ENCODE peak calls at places on chromosomes 4 and X, in four cellular contexts. One of them, this sample, is unnamed.

GRCh38 chr4:24260922-24261581 is 323.3 kb downstream of the DHX15 start:
- DNase-seq in K562: no peak
- DNase-seq in HepG2: no peak
- DNase-seq in GM12878: no peak
- DNase-seq in this sample: no peak

GRCh38 chr4:165360041-165360782 is 18.6 kb upstream of the CPE start:
- DNase-seq in K562: no peak
- DNase-seq in HepG2: no peak
- DNase-seq in GM12878: no peak
- DNase-seq in this sample: no peak

GRCh38 chr4:42558156-42558555 is 98.7 kb downstream of the ATP8A1 start:
- DNase-seq in K562: no peak
- DNase-seq in HepG2: no peak
- DNase-seq in GM12878: no peak
- DNase-seq in this sample: no peak

GRCh38 chr4:67091668-67092067 is 453.6 kb downstream of the CENPC start:
- DNase-seq in K562: no peak
- DNase-seq in HepG2: no peak
- DNase-seq in GM12878: no peak
- DNase-seq in this sample: no peak

GRCh38 chr4:118821590-118822293 is 14.2 kb downstream of the SEC24D start:
- DNase-seq in K562: no peak
- DNase-seq in HepG2: peak
- DNase-seq in GM12878: no peak
- DNase-seq in this sample: no peak

GRCh38 chr4:1843852-1844251 is 12.1 kb downstream of the LETM1 start:
- DNase-seq in K562: no peak
- DNase-seq in HepG2: no peak
- DNase-seq in GM12878: no peak
- DNase-seq in this sample: no peak

GRCh38 chrX:18422325-18422724 is 3.1 kb upstream of the CDKL5 start:
- DNase-seq in K562: no peak
- DNase-seq in HepG2: no peak
- DNase-seq in GM12878: no peak
- DNase-seq in this sample: no peak

GRCh38 chrX:72738396-72738795 is 24.3 kb upstream of the PHKA1 start:
- DNase-seq in K562: no peak
- DNase-seq in HepG2: no peak
- DNase-seq in GM12878: no peak
- DNase-seq in this sample: no peak

GRCh38 chr4:36427696-36428095 is 146.3 kb downstream of the DTHD1 start:
- DNase-seq in K562: no peak
- DNase-seq in HepG2: no peak
- DNase-seq in GM12878: no peak
- DNase-seq in this sample: no peak

GRCh38 chr4:27357283-27357682 is 496.6 kb downstream of the STIM2 start:
- DNase-seq in K562: no peak
- DNase-seq in HepG2: no peak
- DNase-seq in GM12878: no peak
- DNase-seq in this sample: no peak

GRCh38 chr4:88158360-88159136 is at the start of gene ABCG2:
- DNase-seq in K562: peak
- DNase-seq in HepG2: peak
- DNase-seq in GM12878: no peak
- DNase-seq in this sample: peak

DNA sequence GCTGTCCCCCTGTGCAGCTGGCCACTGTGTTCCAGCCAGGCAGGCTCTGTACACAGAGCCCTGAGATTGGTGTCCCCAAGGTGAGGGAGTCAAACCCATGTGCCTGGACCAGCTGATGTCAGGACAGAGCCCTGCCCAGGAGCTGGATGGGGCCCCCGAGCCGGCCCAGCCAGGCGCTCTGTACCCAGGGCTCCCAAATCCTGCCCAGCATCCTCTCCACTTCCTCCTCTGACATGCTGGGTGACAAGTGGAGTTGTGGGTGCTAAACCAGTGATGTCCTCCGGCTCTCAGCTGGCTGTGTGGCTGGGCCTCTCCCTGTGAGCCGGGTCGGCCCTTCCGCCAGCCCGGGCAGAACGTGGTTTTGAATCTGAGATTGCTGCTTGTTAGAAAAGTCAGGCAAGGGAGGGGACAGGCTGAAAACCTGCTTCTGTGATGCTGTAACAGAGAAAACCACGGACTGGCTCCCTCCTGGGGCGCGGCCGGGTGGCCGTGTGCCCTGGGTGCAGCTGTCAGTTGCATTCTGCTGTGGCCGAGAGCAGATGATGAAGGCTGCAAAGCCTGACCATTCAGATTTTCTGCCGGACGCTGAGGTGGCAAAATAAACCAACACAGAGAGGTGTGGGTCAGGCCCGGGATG is 7.9 kb upstream of the CPLX1 start:
- DNase-seq in K562: no peak
- DNase-seq in HepG2: no peak
- DNase-seq in GM12878: no peak
- DNase-seq in this sample: no peak
- TF ChIP-seq ETV6 in K562: no peak
- TF ChIP-seq ETV6 in HepG2: no peak
- TF ChIP-seq ETV6 in GM12878: no peak
- TF ChIP-seq ETV6 in this sample: no peak

GRCh38 chrX:23952401-23952800 is 44.6 kb downstream of the CXorf58 start:
- DNase-seq in K562: no peak
- DNase-seq in HepG2: no peak
- DNase-seq in GM12878: no peak
- DNase-seq in this sample: no peak

GRCh38 chrX:23952984-23953907 is 45.4 kb downstream of the CXorf58 start:
- DNase-seq in K562: peak
- DNase-seq in HepG2: no peak
- DNase-seq in GM12878: peak
- DNase-seq in this sample: peak

GRCh38 chrX:23959781-23960180 is 52.0 kb downstream of the CXorf58 start:
- DNase-seq in K562: peak
- DNase-seq in HepG2: no peak
- DNase-seq in GM12878: no peak
- DNase-seq in this sample: no peak

GRCh38 chrX:23954396-23954795 is 46.6 kb downstream of the CXorf58 start:
- DNase-seq in K562: peak
- DNase-seq in HepG2: no peak
- DNase-seq in GM12878: no peak
- DNase-seq in this sample: no peak

DNA sequence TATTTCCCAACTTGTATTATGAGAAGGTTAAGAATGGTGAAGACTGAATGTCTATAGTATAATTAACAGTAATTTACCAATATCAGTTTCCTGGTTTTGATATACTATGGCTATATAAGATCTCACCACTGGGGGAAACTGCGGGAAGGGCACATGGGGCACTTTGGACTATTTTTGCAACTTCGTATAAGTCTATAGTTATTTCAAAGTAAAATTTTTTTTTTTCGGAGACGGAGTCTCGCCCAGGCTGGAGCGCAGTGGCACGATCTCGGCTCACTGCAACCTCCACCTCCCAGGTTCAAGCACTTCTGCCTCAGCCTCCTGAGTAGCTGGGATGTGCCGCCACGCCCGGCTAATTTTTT is 46.1 kb downstream of the CXorf58 start:
- DNase-seq in K562: peak
- DNase-seq in HepG2: no peak
- DNase-seq in GM12878: no peak
- DNase-seq in this sample: no peak
- TF ChIP-seq ETV6 in K562: no peak
- TF ChIP-seq ETV6 in HepG2: no peak
- TF ChIP-seq ETV6 in GM12878: no peak
- TF ChIP-seq ETV6 in this sample: no peak

GRCh38 chr4:8186883-8187282 is 12.2 kb upstream of the SH3TC1 start:
- DNase-seq in K562: no peak
- DNase-seq in HepG2: no peak
- DNase-seq in GM12878: no peak
- DNase-seq in this sample: no peak

GRCh38 chr4:8182858-8183725 is 16.0 kb upstream of the SH3TC1 start:
- DNase-seq in K562: peak
- DNase-seq in HepG2: no peak
- DNase-seq in GM12878: no peak
- DNase-seq in this sample: no peak

GRCh38 chr4:8185930-8186329 is 13.2 kb upstream of the SH3TC1 start:
- DNase-seq in K562: no peak
- DNase-seq in HepG2: no peak
- DNase-seq in GM12878: no peak
- DNase-seq in this sample: no peak

GRCh38 chr4:8184061-8184460 is 15.0 kb upstream of the SH3TC1 start:
- DNase-seq in K562: no peak
- DNase-seq in HepG2: no peak
- DNase-seq in GM12878: no peak
- DNase-seq in this sample: no peak

GRCh38 chr4:8185280-8185679 is 13.8 kb upstream of the SH3TC1 start:
- DNase-seq in K562: no peak
- DNase-seq in HepG2: no peak
- DNase-seq in GM12878: no peak
- DNase-seq in this sample: no peak
- TF ChIP-seq ETV6 in K562: no peak
- TF ChIP-seq ETV6 in HepG2: no peak
- TF ChIP-seq ETV6 in GM12878: no peak
- TF ChIP-seq ETV6 in this sample: no peak

DNA sequence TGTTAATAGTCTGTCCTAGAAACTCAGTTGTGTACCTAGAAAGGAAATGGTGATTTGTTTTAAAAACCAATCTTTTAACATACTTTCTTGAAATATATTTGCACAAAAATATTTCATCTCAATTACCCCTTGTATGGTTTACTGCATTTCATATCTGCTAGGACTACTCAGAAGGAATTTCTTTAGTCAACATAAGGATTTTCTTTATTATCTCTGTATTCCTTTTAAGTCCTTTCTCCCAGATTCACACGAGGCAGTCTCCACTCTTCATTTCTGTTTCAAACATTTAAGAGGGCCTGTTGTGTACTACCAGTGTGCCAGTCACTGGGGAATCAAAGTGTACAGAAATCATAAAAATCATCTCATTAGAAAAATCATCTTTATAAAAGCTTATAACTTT is 28.8 kb downstream of the NFKB1 start:
- DNase-seq in K562: no peak
- DNase-seq in HepG2: no peak
- DNase-seq in GM12878: no peak
- DNase-seq in this sample: no peak
- TF ChIP-seq ETV6 in K562: no peak
- TF ChIP-seq ETV6 in HepG2: no peak
- TF ChIP-seq ETV6 in GM12878: no peak
- TF ChIP-seq ETV6 in this sample: no peak

GRCh38 chr4:13328591-13328990 is 155.5 kb downstream of the RAB28 start:
- DNase-seq in K562: no peak
- DNase-seq in HepG2: no peak
- DNase-seq in GM12878: no peak
- DNase-seq in this sample: no peak

GRCh38 chr4:13325744-13326143 is 158.4 kb downstream of the RAB28 start:
- DNase-seq in K562: peak
- DNase-seq in HepG2: peak
- DNase-seq in GM12878: no peak
- DNase-seq in this sample: no peak

GRCh38 chr4:13327991-13328390 is 156.1 kb downstream of the RAB28 start:
- DNase-seq in K562: no peak
- DNase-seq in HepG2: no peak
- DNase-seq in GM12878: no peak
- DNase-seq in this sample: no peak

GRCh38 chr4:13323916-13324315 is 160.2 kb downstream of the RAB28 start:
- DNase-seq in K562: no peak
- DNase-seq in HepG2: no peak
- DNase-seq in GM12878: no peak
- DNase-seq in this sample: no peak

DNA sequence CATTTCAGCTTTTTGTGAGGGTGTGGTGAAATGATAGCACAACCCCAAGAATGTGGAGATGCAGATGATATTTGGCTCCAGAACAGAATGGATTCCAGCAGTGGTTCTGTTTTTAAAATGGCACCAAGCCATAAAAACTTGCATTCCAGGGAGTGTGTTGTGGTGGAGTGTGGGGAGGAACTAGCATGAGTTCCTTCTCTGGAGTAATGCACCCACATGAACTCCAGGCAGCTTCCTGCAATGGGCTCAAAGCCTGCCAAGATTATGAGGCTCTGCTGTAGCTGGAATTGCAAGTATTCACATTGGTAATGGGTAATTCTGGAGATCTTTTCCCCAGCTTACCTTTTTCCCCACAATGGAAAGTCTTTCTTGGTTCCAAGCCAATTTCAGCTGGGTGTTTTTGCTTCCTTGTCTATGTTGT is 161.4 kb downstream of the RAB28 start:
- DNase-seq in K562: no peak
- DNase-seq in HepG2: no peak
- DNase-seq in GM12878: no peak
- DNase-seq in this sample: no peak
- TF ChIP-seq ETV6 in K562: no peak
- TF ChIP-seq ETV6 in HepG2: no peak
- TF ChIP-seq ETV6 in GM12878: no peak
- TF ChIP-seq ETV6 in this sample: no peak

GRCh38 chrX:13260598-13260997 is 59.3 kb downstream of the ATXN3L start:
- DNase-seq in K562: no peak
- DNase-seq in HepG2: no peak
- DNase-seq in GM12878: no peak
- DNase-seq in this sample: no peak
- TF ChIP-seq ETV6 in K562: no peak
- TF ChIP-seq ETV6 in HepG2: no peak
- TF ChIP-seq ETV6 in GM12878: no peak
- TF ChIP-seq ETV6 in this sample: no peak

DNA sequence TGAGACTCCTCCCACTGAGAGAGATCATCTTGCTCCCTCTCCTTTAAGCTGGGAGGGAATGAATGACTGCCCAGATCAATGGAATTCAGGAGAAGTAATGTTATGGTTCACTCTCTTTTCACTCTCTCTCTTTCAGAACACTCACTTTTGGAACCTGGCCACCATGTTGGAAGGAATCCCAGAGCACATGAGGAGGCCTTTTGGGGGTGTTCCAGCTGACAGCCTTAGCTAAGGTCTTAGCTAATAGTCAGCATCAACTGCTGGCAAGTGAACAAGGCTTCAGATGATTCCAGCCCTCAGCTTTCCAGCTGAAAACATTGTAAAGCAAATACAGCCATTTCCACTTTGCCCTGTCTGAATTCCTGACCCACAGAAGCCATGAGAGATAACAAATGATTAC is 124.0 kb upstream of the CLNK start:
- DNase-seq in K562: no peak
- DNase-seq in HepG2: no peak
- DNase-seq in GM12878: no peak
- DNase-seq in this sample: no peak
- TF ChIP-seq ETV6 in K562: no peak
- TF ChIP-seq ETV6 in HepG2: no peak
- TF ChIP-seq ETV6 in GM12878: no peak
- TF ChIP-seq ETV6 in this sample: no peak

GRCh38 chrX:42715689-42716022 is 62.3 kb downstream of the PPP1R2C start:
- DNase-seq in K562: no peak
- DNase-seq in HepG2: no peak
- DNase-seq in GM12878: no peak
- DNase-seq in this sample: no peak

GRCh38 chrX:42710452-42710851 is 67.5 kb downstream of the PPP1R2C start:
- DNase-seq in K562: no peak
- DNase-seq in HepG2: no peak
- DNase-seq in GM12878: no peak
- DNase-seq in this sample: no peak

GRCh38 chrX:42720209-42720608 is 57.8 kb downstream of the PPP1R2C start:
- DNase-seq in K562: no peak
- DNase-seq in HepG2: no peak
- DNase-seq in GM12878: no peak
- DNase-seq in this sample: no peak

GRCh38 chrX:42714981-42715688 is 62.8 kb downstream of the PPP1R2C start:
- DNase-seq in K562: peak
- DNase-seq in HepG2: peak
- DNase-seq in GM12878: no peak
- DNase-seq in this sample: peak
- TF ChIP-seq ETV6 in K562: no peak
- TF ChIP-seq ETV6 in HepG2: no peak
- TF ChIP-seq ETV6 in GM12878: no peak
- TF ChIP-seq ETV6 in this sample: no peak

GRCh38 chrX:19912-20571 is 261.1 kb upstream of the PLCXD1 start:
- DNase-seq in K562: peak
- DNase-seq in HepG2: peak
- DNase-seq in GM12878: no peak
- DNase-seq in this sample: peak
- TF ChIP-seq ETV6 in K562: no peak
- TF ChIP-seq ETV6 in HepG2: no peak
- TF ChIP-seq ETV6 in GM12878: no peak
- TF ChIP-seq ETV6 in this sample: no peak